ENCODE peak calls at places on chromosomes 2 and 18, in six cellular contexts. One of them, this sample, is unnamed.
A peak's percentile ranks its signal among the peaks of the same experiment; 100 is the strongest.

GRCh38 chr2:178796079-178796677 is 11.0 kb downstream of the TTN start:
- DNase-seq in breast epithelium: no peak
- DNase-seq in neural progenitor cell: no peak
- DNase-seq in adipocyte: peak; percentile 83
- DNase-seq in HAP-1: no peak
- DNase-seq in heart left ventricle: no peak
- DNase-seq in this sample: no peak

GRCh38 chr2:84395819-84396218 is 63.3 kb downstream of the SUCLG1 start:
- DNase-seq in breast epithelium: no peak
- DNase-seq in neural progenitor cell: no peak
- DNase-seq in adipocyte: peak; percentile 55
- DNase-seq in HAP-1: no peak
- DNase-seq in heart left ventricle: no peak
- DNase-seq in this sample: no peak

GRCh38 chr2:55839182-55839819 is 84.3 kb downstream of the EFEMP1 start:
- DNase-seq in breast epithelium: peak; percentile 32
- DNase-seq in neural progenitor cell: peak; percentile 17
- DNase-seq in adipocyte: peak; percentile 40
- DNase-seq in HAP-1: peak; percentile 27
- DNase-seq in heart left ventricle: no peak
- DNase-seq in this sample: no peak

GRCh38 chr2:241563981-241564595 is 5.5 kb downstream of the BOK start:
- DNase-seq in breast epithelium: no peak
- DNase-seq in neural progenitor cell: no peak
- DNase-seq in adipocyte: no peak
- DNase-seq in HAP-1: peak; percentile 7
- DNase-seq in heart left ventricle: peak; percentile 60
- DNase-seq in this sample: no peak

GRCh38 chr2:180983468-180984388 is 3.3 kb downstream of the UBE2E3 start:
- DNase-seq in breast epithelium: no peak
- DNase-seq in neural progenitor cell: peak; percentile 72
- DNase-seq in adipocyte: peak; percentile 80
- DNase-seq in HAP-1: peak; percentile 68
- DNase-seq in heart left ventricle: no peak
- DNase-seq in this sample: no peak

GRCh38 chr2:10325278-10326145 is 22.8 kb downstream of the HPCAL1 start:
- DNase-seq in breast epithelium: no peak
- DNase-seq in neural progenitor cell: no peak
- DNase-seq in adipocyte: no peak
- DNase-seq in HAP-1: no peak
- DNase-seq in heart left ventricle: no peak
- DNase-seq in this sample: no peak

GRCh38 chr2:70561893-70562292 is 8.3 kb upstream of the TGFA start:
- DNase-seq in breast epithelium: no peak
- DNase-seq in neural progenitor cell: no peak
- DNase-seq in adipocyte: no peak
- DNase-seq in HAP-1: no peak
- DNase-seq in heart left ventricle: no peak
- DNase-seq in this sample: no peak

GRCh38 chr2:179768765-179769164 is 92.6 kb downstream of the ZNF385B start:
- DNase-seq in breast epithelium: no peak
- DNase-seq in neural progenitor cell: no peak
- DNase-seq in adipocyte: peak; percentile 47
- DNase-seq in HAP-1: no peak
- DNase-seq in heart left ventricle: no peak
- DNase-seq in this sample: no peak

GRCh38 chr2:161238264-161238558 is 70.0 kb upstream of the PSMD14 start:
- DNase-seq in breast epithelium: no peak
- DNase-seq in neural progenitor cell: no peak
- DNase-seq in adipocyte: no peak
- DNase-seq in HAP-1: no peak
- DNase-seq in heart left ventricle: no peak
- DNase-seq in this sample: no peak

GRCh38 chr18:45839415-45840395 is 14.2 kb downstream of the SIGLEC15 start:
- DNase-seq in breast epithelium: peak; percentile 57
- DNase-seq in neural progenitor cell: peak; percentile 50
- DNase-seq in adipocyte: peak; percentile 67
- DNase-seq in HAP-1: no peak
- DNase-seq in heart left ventricle: no peak
- DNase-seq in this sample: no peak

GRCh38 chr2:128237081-128237534 is 81.6 kb downstream of the HS6ST1 start:
- DNase-seq in breast epithelium: no peak
- DNase-seq in neural progenitor cell: no peak
- DNase-seq in adipocyte: peak; percentile 53
- DNase-seq in HAP-1: no peak
- DNase-seq in heart left ventricle: no peak
- DNase-seq in this sample: no peak

DNA sequence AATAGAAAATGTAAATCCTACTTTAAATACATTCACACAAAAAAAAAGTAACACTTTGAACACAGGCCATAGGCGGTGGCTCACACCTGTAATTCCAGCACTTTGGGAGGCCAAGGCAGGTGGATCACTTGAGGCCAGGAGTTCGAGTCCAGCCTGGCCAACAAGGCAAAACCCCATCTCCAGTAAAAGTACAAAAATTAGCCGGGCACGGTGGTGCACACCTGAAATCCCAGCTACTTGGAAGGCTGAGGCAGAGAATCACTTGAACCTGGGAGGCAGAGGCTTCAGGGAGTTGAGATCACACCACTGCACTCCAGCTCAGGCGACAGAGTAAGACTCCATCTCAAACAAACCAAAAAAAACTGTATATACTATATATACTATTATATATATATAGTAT is 303.6 kb downstream of the BCL11A start:
- DNase-seq in breast epithelium: no peak
- DNase-seq in neural progenitor cell: no peak
- DNase-seq in adipocyte: no peak
- DNase-seq in HAP-1: no peak
- DNase-seq in heart left ventricle: no peak
- DNase-seq in this sample: no peak
- H3K4me3 ChIP-seq in breast epithelium: no peak overlapping the region
- H3K4me3 ChIP-seq in neural progenitor cell: no peak overlapping the region
- H3K4me3 ChIP-seq in adipocyte: no peak overlapping the region
- H3K4me3 ChIP-seq in HAP-1: no peak overlapping the region
- H3K4me3 ChIP-seq in heart left ventricle: no peak overlapping the region
- H3K4me3 ChIP-seq in this sample: no peak overlapping the region

GRCh38 chr2:218877891-218878290 is 2.8 kb upstream of the WNT10A start:
- DNase-seq in breast epithelium: no peak
- DNase-seq in neural progenitor cell: peak; percentile 50
- DNase-seq in adipocyte: no peak
- DNase-seq in HAP-1: no peak
- DNase-seq in heart left ventricle: no peak
- DNase-seq in this sample: no peak

GRCh38 chr2:218878941-218879761 is 1.5 kb upstream of the WNT10A start:
- DNase-seq in breast epithelium: no peak
- DNase-seq in neural progenitor cell: peak; percentile 76
- DNase-seq in adipocyte: no peak
- DNase-seq in HAP-1: no peak
- DNase-seq in heart left ventricle: no peak
- DNase-seq in this sample: no peak

GRCh38 chr2:218877331-218877730 is 3.3 kb upstream of the WNT10A start:
- DNase-seq in breast epithelium: no peak
- DNase-seq in neural progenitor cell: no peak
- DNase-seq in adipocyte: no peak
- DNase-seq in HAP-1: no peak
- DNase-seq in heart left ventricle: no peak
- DNase-seq in this sample: no peak

GRCh38 chr2:218879881-218880748 is 537 bp upstream of the WNT10A start:
- DNase-seq in breast epithelium: no peak
- DNase-seq in neural progenitor cell: no peak
- DNase-seq in adipocyte: peak; percentile 36
- DNase-seq in HAP-1: no peak
- DNase-seq in heart left ventricle: no peak
- DNase-seq in this sample: no peak

DNA sequence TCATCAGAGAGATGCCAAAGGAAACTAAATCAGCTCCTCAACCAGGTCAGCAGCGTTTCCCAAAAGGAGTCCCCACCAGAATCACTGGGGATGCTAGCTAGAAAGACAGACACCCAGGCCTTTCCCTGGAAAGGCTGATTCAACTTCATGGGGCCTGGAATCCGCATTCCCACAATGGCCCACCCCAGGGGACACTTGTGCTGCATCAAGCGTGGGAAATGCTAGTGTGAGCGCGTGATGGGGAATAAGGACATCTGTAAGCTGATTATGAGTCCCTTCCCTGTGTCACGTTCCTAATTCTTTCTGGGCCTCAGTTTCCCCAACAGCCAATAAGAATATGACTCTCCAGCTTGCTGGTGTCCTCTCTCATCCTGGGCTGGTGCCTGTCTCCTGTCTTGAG is 2.2 kb upstream of the WNT10A start:
- DNase-seq in breast epithelium: no peak
- DNase-seq in neural progenitor cell: no peak
- DNase-seq in adipocyte: no peak
- DNase-seq in HAP-1: no peak
- DNase-seq in heart left ventricle: no peak
- DNase-seq in this sample: no peak
- H3K27me3 ChIP-seq in breast epithelium: peaks cover 43% of the 10 kb centered on the region
- H3K27me3 ChIP-seq in neural progenitor cell: peaks cover 100% of the 10 kb centered on the region
- H3K27me3 ChIP-seq in adipocyte: peaks cover 77% of the 10 kb centered on the region
- H3K27me3 ChIP-seq in HAP-1: peaks cover 17% of the 10 kb centered on the region
- H3K27me3 ChIP-seq in heart left ventricle: peaks cover 50% of the 10 kb centered on the region
- H3K27me3 ChIP-seq in this sample: peaks cover 28% of the 10 kb centered on the region

GRCh38 chr2:37664190-37664751 is 7.2 kb downstream of the CDC42EP3 start:
- DNase-seq in breast epithelium: no peak
- DNase-seq in neural progenitor cell: no peak
- DNase-seq in adipocyte: no peak
- DNase-seq in HAP-1: no peak
- DNase-seq in heart left ventricle: no peak
- DNase-seq in this sample: no peak

GRCh38 chr2:37665622-37666362 is 5.7 kb downstream of the CDC42EP3 start:
- DNase-seq in breast epithelium: no peak
- DNase-seq in neural progenitor cell: no peak
- DNase-seq in adipocyte: peak; percentile 12
- DNase-seq in HAP-1: no peak
- DNase-seq in heart left ventricle: no peak
- DNase-seq in this sample: no peak

GRCh38 chr2:37665038-37665437 is 6.4 kb downstream of the CDC42EP3 start:
- DNase-seq in breast epithelium: no peak
- DNase-seq in neural progenitor cell: no peak
- DNase-seq in adipocyte: no peak
- DNase-seq in HAP-1: no peak
- DNase-seq in heart left ventricle: no peak
- DNase-seq in this sample: no peak

GRCh38 chr2:37667704-37668103 is 3.7 kb downstream of the CDC42EP3 start:
- DNase-seq in breast epithelium: no peak
- DNase-seq in neural progenitor cell: no peak
- DNase-seq in adipocyte: peak; percentile 10
- DNase-seq in HAP-1: no peak
- DNase-seq in heart left ventricle: no peak
- DNase-seq in this sample: no peak

DNA sequence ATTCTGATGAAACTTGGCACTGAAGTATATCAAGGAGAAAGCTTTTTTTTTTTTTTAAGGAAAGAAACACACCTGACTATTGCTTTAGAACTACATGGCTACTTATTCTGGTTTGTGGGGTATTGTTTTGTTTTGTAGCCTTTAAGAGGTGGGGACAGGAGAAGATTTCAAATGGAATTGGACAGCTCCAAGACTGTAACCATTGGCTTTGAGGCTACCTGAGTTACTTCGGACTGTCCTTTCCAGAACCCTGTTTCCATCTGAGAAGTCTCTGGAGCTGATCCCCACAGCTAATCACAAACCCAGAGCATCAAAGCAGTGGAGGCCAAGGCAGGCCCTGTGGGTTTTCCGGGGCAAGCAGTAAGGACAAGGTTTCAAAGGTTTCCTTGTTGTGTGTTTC is 4.7 kb downstream of the CDC42EP3 start:
- DNase-seq in breast epithelium: no peak
- DNase-seq in neural progenitor cell: no peak
- DNase-seq in adipocyte: peak; percentile 20
- DNase-seq in HAP-1: no peak
- DNase-seq in heart left ventricle: no peak
- DNase-seq in this sample: no peak
- H3K4me3 ChIP-seq in breast epithelium: peak overlapping the region; percentile 36
- H3K4me3 ChIP-seq in neural progenitor cell: no peak overlapping the region
- H3K4me3 ChIP-seq in adipocyte: peak overlapping the region; percentile 86
- H3K4me3 ChIP-seq in HAP-1: no peak overlapping the region
- H3K4me3 ChIP-seq in heart left ventricle: no peak overlapping the region
- H3K4me3 ChIP-seq in this sample: peak overlapping the region; percentile 97

GRCh38 chr2:45010706-45011036 is 1.4 kb upstream of the SIX2 start:
- DNase-seq in breast epithelium: no peak
- DNase-seq in neural progenitor cell: peak; percentile 31
- DNase-seq in adipocyte: peak; percentile 44
- DNase-seq in HAP-1: no peak
- DNase-seq in heart left ventricle: no peak
- DNase-seq in this sample: no peak
- H3K27me3 ChIP-seq in breast epithelium: peaks cover 71% of the 10 kb centered on the region
- H3K27me3 ChIP-seq in neural progenitor cell: peaks cover 98% of the 10 kb centered on the region
- H3K27me3 ChIP-seq in adipocyte: no peaks in the 10 kb centered on the region
- H3K27me3 ChIP-seq in HAP-1: peaks cover under 1% of the 10 kb centered on the region
- H3K27me3 ChIP-seq in heart left ventricle: peaks cover 71% of the 10 kb centered on the region
- H3K27me3 ChIP-seq in this sample: no peaks in the 10 kb centered on the region

DNA sequence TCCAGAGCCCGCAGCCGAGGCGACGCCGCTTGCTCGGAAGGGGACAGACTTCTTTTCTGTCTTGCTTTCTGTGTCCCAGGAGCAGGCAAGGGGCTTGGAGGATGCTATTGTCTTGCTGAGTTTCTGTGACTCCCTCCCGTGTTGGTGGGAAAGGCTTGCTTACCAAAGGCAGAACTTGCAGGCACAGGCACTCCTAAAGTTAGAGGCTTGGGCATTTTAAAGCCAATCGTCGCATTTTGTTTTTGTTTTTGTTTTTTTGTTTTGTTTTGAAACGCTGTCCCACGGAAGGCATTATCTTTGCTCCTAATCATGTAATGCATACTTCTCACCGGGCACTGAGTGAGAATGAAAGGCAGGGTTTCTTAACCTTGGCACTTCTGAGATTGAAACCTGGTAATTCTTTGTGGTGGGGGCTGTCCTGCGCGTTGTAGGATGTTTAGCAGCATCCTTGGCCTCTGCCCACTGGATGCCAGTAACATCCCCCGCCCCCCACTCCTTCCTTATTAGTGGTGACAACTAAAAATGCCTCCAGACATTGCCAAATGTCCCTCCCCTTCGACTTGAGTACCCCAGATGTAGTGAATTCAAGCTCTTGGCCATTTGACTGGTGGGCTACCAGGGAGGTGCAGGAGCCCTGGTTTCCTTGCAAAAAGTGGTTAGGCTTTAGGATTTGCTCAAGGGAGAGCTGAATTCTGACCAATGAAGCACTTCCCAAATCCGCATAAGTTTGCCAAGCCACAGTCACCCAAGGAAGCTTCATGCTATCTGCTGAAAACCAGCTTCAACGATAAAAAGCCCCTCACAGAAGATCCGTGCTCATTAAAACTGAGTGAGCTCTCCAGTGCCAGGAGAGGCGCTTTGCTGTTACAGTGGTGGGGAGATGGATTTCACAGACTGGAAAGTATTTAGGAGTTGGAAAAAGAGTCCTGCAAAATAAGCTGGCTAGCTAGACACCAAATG is 1.1 kb downstream of the ANTXR1 start:
- DNase-seq in breast epithelium: no peak
- DNase-seq in neural progenitor cell: peak; percentile 25
- DNase-seq in adipocyte: peak; percentile 72
- DNase-seq in HAP-1: peak; percentile 40
- DNase-seq in heart left ventricle: no peak
- DNase-seq in this sample: no peak
- H3K4me3 ChIP-seq in breast epithelium: peak overlapping the region; percentile 95
- H3K4me3 ChIP-seq in neural progenitor cell: peak overlapping the region; percentile 98
- H3K4me3 ChIP-seq in adipocyte: peak overlapping the region; percentile 96
- H3K4me3 ChIP-seq in HAP-1: peak overlapping the region; percentile 92
- H3K4me3 ChIP-seq in heart left ventricle: peak overlapping the region; percentile 73
- H3K4me3 ChIP-seq in this sample: peak overlapping the region; percentile 87

This sample was measured in ascending aorta.